ENCODE peak calls at places on chromosomes 4 and X, in six cellular contexts. K is CD8-positive, alpha-beta memory T cell; C is A549; R is tibial artery; P is endodermal cell; O is heart right ventricle. A is an unnamed sample.

GRCh38 chr4:86878640-86879039 is 13.6 kb downstream of the C4orf36 start:
- DNase-seq in K (no peak), C (no peak), R (no peak), P (no peak), O (no peak), A (no peak)

GRCh38 chr4:39994356-39994755 is 16.6 kb upstream of the PDS5A start:
- DNase-seq in K (no peak), C (no peak), R (no peak), P (no peak), O (no peak), A (no peak)

GRCh38 chr4:176435891-176436499 is 116.2 kb downstream of the SPCS3 start:
- DNase-seq in K (no peak), C (no peak), R (no peak), P (no peak), O (no peak), A (no peak)

GRCh38 chr4:129446074-129446473 is 350.1 kb downstream of the C4orf33 start:
- DNase-seq in K (no peak), C (no peak), R (no peak), P (peak; percentile 68), O (no peak), A (no peak)

GRCh38 chr4:84956014-84956413 is 10.5 kb downstream of the WDFY3 start:
- DNase-seq in K (no peak), C (no peak), R (no peak), P (no peak), O (no peak), A (no peak)

GRCh38 chr4:156971168-156971601 is 414 bp downstream of the PDGFC start:
- DNase-seq in K (no peak), C (no peak), R (peak; percentile 27), P (peak; percentile 80), O (peak; percentile 23), A (peak; percentile 49)

GRCh38 chr4:152307669-152308068 is 228.2 kb downstream of the FBXW7 start:
- DNase-seq in K (no peak), C (no peak), R (no peak), P (no peak), O (no peak), A (no peak)

GRCh38 chr4:3520276-3520675 is 11.9 kb downstream of the LRPAP1 start:
- DNase-seq in K (no peak), C (no peak), R (no peak), P (no peak), O (no peak), A (no peak)

GRCh38 chr4:18533262-18533775 is 511.8 kb upstream of the LCORL start:
- DNase-seq in K (no peak), C (no peak), R (no peak), P (no peak), O (no peak), A (no peak)

GRCh38 chrX:24515447-24515846 is 50.4 kb downstream of the PDK3 start:
- DNase-seq in K (no peak), C (peak; percentile 37), R (no peak), P (peak; percentile 56), O (no peak), A (no peak)

GRCh38 chr4:57658188-57658587 is 548.0 kb upstream of the IGFBP7 start:
- DNase-seq in K (no peak), C (no peak), R (no peak), P (no peak), O (no peak), A (no peak)

GRCh38 chr4:6769138-6769983 is 13.2 kb upstream of the KIAA0232 start:
- DNase-seq in K (no peak), C (no peak), R (no peak), P (peak; percentile 29), O (no peak), A (no peak)

GRCh38 chr4:77990904-77991358 is 66.2 kb upstream of the FRAS1 start:
- DNase-seq in K (no peak), C (no peak), R (no peak), P (no peak), O (no peak), A (no peak)

GRCh38 chrX:24204331-24204730 is 54.8 kb downstream of the ZFX start:
- DNase-seq in K (no peak), C (no peak), R (no peak), P (no peak), O (no peak), A (no peak)

GRCh38 chr4:72817012-72817411 is 248.0 kb upstream of the ADAMTS3 start:
- DNase-seq in K (no peak), C (no peak), R (no peak), P (no peak), O (no peak), A (no peak)

GRCh38 chrX:103376979-103377324 is 614 bp downstream of the BEX3 start:
- DNase-seq in K (no peak), C (peak; percentile 24), R (no peak), P (peak; percentile 81), O (no peak), A (no peak)

GRCh38 chrX:82127228-82128123 is 925.6 kb downstream of the SH3BGRL start:
- DNase-seq in K (no peak), C (no peak), R (no peak), P (no peak), O (no peak), A (no peak)

GRCh38 chr4:159837071-159837470 is 734.2 kb downstream of the RAPGEF2 start:
- DNase-seq in K (no peak), C (no peak), R (no peak), P (no peak), O (no peak), A (no peak)

GRCh38 chrX:67544281-67544680 is 460 bp downstream of the AR start:
- DNase-seq in K (no peak), C (peak; percentile 18), R (peak; percentile 22), P (no peak), O (peak; percentile 30), A (no peak)

GRCh38 chrX:44585866-44586265 is 43.2 kb upstream of the FUNDC1 start:
- DNase-seq in K (no peak), C (no peak), R (no peak), P (no peak), O (no peak), A (no peak)

GRCh38 chr4:113665036-113665435 is 96.5 kb downstream of the CAMK2D start:
- DNase-seq in K (no peak), C (no peak), R (no peak), P (no peak), O (no peak), A (no peak)

GRCh38 chr4:151721466-151721865 is 39.3 kb downstream of the GATB start:
- DNase-seq in K (no peak), C (no peak), R (peak; percentile 30), P (no peak), O (no peak), A (no peak)

GRCh38 chr4:142446965-142447474 is 399.1 kb downstream of the INPP4B start:
- DNase-seq in K (no peak), C (no peak), R (no peak), P (no peak), O (no peak), A (no peak)

GRCh38 chrX:68498044-68498507 is 775 bp upstream of the YIPF6 start:
- DNase-seq in K (no peak), C (peak; percentile 29), R (no peak), P (no peak), O (no peak), A (no peak)

GRCh38 chr4:54433686-54434085 is 204.6 kb downstream of the PDGFRA start:
- DNase-seq in K (no peak), C (peak; percentile 11), R (no peak), P (peak; percentile 72), O (no peak), A (no peak)

GRCh38 chr4:54423066-54423465 is 194.0 kb downstream of the PDGFRA start:
- DNase-seq in K (no peak), C (no peak), R (no peak), P (no peak), O (no peak), A (no peak)

GRCh38 chr4:54428940-54429339 is 199.8 kb downstream of the PDGFRA start:
- DNase-seq in K (no peak), C (no peak), R (no peak), P (no peak), O (no peak), A (no peak)

DNA sequence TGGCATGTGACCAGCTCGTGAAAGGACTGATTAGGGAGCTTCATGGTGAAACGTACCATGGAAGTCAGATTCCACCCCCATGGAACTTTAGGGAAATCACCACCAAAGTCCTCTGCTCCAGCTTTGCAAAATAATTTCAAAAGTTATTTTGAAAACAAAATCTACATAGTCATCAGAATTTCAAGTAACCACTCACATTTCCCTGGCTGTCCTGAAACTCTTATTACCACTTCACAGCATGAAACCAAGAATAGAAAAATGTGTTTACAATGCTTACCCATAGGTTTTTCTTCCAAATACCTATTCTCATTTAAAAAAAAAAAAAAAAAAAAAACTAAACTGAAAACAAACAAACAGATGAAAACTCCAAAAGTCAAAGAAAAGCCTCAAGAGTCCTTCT is 198.7 kb downstream of the PDGFRA start:
- DNase-seq in K (no peak), C (no peak), R (no peak), P (no peak), O (no peak), A (no peak)
- H3K4me3 ChIP-seq in K (no peak overlapping the region), C (no peak overlapping the region), R (no peak overlapping the region), P (no peak overlapping the region), O (no peak overlapping the region), A (no peak overlapping the region)

GRCh38 chr4:173998471-173999144 is 284.9 kb downstream of the FBXO8 start:
- DNase-seq in K (no peak), C (no peak), R (no peak), P (no peak), O (no peak), A (no peak)
- H3K4me3 ChIP-seq in K (no peak overlapping the region), C (no peak overlapping the region), R (no peak overlapping the region), P (no peak overlapping the region), O (no peak overlapping the region), A (no peak overlapping the region)

GRCh38 chrX:40179333-40179732 is 81.6 kb upstream of the BCOR start:
- DNase-seq in K (no peak), C (no peak), R (no peak), P (no peak), O (no peak), A (no peak)

GRCh38 chrX:40177489-40177888 is 79.7 kb upstream of the BCOR start:
- DNase-seq in K (no peak), C (no peak), R (no peak), P (no peak), O (no peak), A (no peak)

GRCh38 chrX:40176979-40177430 is 79.2 kb upstream of the BCOR start:
- DNase-seq in K (no peak), C (no peak), R (no peak), P (peak; percentile 75), O (peak; percentile 28), A (no peak)

GRCh38 chrX:40176256-40176978 is 78.7 kb upstream of the BCOR start:
- DNase-seq in K (peak; percentile 68), C (peak; percentile 28), R (peak; percentile 47), P (peak; percentile 84), O (peak; percentile 80), A (peak; percentile 36)

GRCh38 chrX:40177942-40178715 is 80.4 kb upstream of the BCOR start:
- DNase-seq in K (no peak), C (no peak), R (no peak), P (no peak), O (no peak), A (no peak)
- H3K4me3 ChIP-seq in K (no peak overlapping the region), C (no peak overlapping the region), R (no peak overlapping the region), P (no peak overlapping the region), O (no peak overlapping the region), A (no peak overlapping the region)

DNA sequence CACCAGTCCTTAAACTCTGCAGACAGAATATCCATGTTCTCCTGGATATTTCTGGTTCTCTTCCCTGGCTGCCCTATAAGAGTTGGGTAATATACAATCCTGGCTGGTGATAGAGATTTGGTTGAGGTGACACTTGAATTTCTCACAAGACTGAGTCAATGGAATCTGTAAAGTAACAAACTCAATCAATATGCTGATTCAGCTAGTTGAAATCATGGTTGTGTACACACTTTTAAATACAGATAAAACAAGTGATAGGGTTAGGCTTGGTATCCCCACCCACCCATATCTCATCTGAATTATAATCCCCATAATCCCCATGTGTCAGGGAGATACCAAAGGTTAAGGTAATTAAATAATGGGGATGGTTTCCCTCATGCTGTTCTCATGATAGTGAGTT is 349.3 kb upstream of the MAD2L1 start:
- DNase-seq in K (no peak), C (no peak), R (no peak), P (no peak), O (no peak), A (no peak)
- H3K4me3 ChIP-seq in K (no peak overlapping the region), C (no peak overlapping the region), R (no peak overlapping the region), P (no peak overlapping the region), O (no peak overlapping the region), A (no peak overlapping the region)

A was measured in dorsolateral prefrontal cortex.